ENCODE peak calls at places on chromosomes 3 and 15, in four cellular contexts. M is H1, C is GM12878, I is HepG2. T is an unnamed sample. For H3K4me1, the result is how much of the 10 kb centered on the place peaks cover.

GRCh38 chr3:45127130-45127822 is 18.9 kb downstream of the CDCP1 start:
- DNase-seq in I (no peak), M (no peak), C (no peak), T (no peak)

GRCh38 chr3:141556034-141556433 is 69.2 kb downstream of the RASA2 start:
- DNase-seq in I (no peak), M (no peak), C (no peak), T (no peak)

GRCh38 chr15:95826388-95826781 is 504.1 kb upstream of the NR2F2 start:
- DNase-seq in M (no peak), C (no peak), I (no peak), T (no peak)

GRCh38 chr15:41832875-41833274 is 5.0 kb downstream of the JMJD7 start:
- DNase-seq in M (no peak), I (no peak), C (no peak), T (no peak)

GRCh38 chr3:184259878-184260570 is 1.3 kb downstream of the CAMK2N2 start:
- DNase-seq in I (no peak), C (no peak), M (peak), T (no peak)

GRCh38 chr15:65550681-65551098 is 20.4 kb downstream of the HACD3 start:
- DNase-seq in C (no peak), M (no peak), I (no peak), T (no peak)

GRCh38 chr15:82850242-82850591 is 40.8 kb downstream of the WHAMM start:
- DNase-seq in C (no peak), M (no peak), I (no peak), T (no peak)

GRCh38 chr3:64351713-64352595 is 126.7 kb upstream of the PRICKLE2 start:
- DNase-seq in I (no peak), M (no peak), C (no peak), T (no peak)

GRCh38 chr3:181868576-181868975 is 156.9 kb downstream of the SOX2 start:
- DNase-seq in I (no peak), C (no peak), M (no peak), T (no peak)

GRCh38 chr3:40499952-40500351 is 5.9 kb upstream of the ZNF620 start:
- DNase-seq in I (no peak), M (no peak), C (no peak), T (no peak)

GRCh38 chr3:40511031-40511718 is 5.3 kb downstream of the ZNF620 start:
- DNase-seq in C (no peak), I (no peak), M (no peak), T (no peak)

GRCh38 chr3:40504636-40505430 is 1.0 kb upstream of the ZNF620 start:
- DNase-seq in C (no peak), M (no peak), I (peak), T (no peak)

DNA sequence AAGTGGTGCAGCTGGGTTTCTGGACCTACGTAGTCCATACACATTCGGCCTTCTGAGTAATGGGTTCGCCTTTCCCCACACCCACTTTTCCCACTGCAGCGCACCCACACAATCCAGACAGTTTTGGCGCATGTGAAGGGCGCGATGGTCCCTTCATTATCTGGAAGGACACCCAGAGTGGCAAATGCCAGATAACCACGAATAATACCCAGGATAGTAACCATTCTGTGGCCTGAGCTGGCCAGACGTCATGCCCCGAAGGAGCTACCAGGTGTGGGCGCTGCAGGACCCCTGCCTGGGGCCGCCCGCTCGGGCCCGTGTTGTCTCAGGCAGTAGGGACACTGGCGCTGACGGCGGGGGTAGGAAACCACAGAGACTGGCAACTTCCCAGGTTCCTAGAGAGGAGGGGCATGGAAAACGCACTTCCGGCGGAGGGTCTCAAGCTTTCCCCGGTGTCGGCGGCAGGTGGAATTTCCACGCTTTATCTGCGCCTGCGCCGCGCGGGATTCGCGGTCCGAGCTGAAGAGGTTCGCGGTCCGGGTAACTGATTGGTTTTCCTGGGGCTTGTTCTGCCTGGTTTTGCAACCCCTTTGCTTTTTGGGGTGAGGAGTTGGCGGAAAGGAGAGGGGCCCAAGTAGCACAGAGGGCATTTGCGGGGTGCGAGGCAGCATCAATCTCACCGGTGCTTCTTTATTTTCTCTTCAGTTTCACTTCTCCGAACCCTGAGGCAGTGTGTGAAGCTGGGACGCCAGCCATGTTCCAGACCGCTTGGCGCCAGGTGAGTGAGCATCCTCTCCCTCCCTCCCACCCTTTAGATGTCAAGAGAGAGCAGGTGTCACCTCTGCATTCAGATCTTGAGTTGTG is at the start of gene ZNF620:
- DNase-seq in I (peak), C (no peak), M (peak), T (peak)
- TF ChIP-seq SUZ12 in I (no peak), C (no peak), M (no peak), T (no peak)

GRCh38 chr3:23952646-23953045 is 7.6 kb downstream of the NR1D2 start:
- DNase-seq in M (no peak), I (no peak), C (peak), T (no peak)
- H3K4me1 ChIP-seq in M (under half), I (under half), C (under half), T (under half)

DNA sequence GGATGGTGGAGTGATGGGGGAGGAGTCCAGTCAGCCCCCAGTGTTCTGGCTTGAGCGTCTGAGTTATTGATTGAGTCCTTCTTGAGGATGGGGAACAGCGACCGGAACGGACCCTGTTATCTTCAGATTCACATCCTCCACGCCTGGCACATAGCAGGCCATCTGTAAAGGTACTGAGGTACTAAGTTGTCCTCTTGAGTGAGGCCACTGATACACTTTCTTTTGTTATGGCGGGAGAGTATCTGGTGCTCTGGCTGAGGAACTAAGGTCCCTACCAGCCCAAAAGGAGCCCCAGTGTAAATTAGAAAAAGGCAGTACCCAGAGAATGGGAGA is 16.7 kb upstream of the HRH1 start:
- DNase-seq in I (no peak), C (no peak), M (no peak), T (no peak)
- H3K9ac ChIP-seq in I (no peak), C (no peak), M (no peak), T (no peak)

DNA sequence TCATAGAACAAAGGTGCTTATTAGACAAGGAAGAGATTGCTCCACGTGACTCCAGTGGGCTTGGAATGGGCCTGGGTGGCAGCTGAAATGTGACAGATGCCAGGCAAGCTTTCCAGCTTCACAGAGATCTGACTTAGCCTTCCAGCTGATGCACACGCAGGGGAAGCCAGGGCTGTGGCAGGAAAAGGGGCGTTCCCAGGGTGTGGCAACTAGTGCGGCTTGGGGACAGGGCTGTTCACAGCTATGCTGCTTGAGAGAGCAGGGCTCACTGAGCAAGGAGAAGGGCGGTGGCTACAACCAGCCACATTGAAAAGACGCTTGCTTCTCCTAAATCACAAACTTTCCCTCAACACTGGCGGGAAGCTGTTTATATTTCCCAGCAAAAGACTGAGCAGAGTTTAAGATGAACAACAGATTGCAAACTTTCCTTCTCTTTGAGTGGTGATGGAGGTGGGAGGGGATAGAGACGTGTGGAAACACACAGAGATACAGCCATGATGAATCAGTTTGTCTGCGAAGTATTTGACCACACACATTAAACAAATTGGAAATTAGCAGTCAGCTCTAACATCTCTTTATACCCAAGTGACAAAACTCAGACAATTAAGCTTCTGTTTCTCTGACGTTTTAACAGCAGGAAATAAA is 127.5 kb downstream of the BDH1 start:
- DNase-seq in M (no peak), I (peak), C (no peak), T (no peak)
- TF ChIP-seq SUZ12 in M (no peak), I (no peak), C (no peak), T (no peak)

GRCh38 chr15:93059442-93059841 is 29.6 kb downstream of the RGMA start:
- DNase-seq in C (no peak), M (no peak), I (no peak), T (no peak)
- H3K4me1 ChIP-seq in C (under half), M (half or more), I (under half), T (under half)

GRCh38 chr3:52547143-52547542 is 10.7 kb downstream of the UQCC5 start:
- DNase-seq in C (no peak), M (no peak), I (no peak), T (no peak)

GRCh38 chr3:52544937-52545336 is 8.5 kb downstream of the UQCC5 start:
- DNase-seq in I (no peak), M (no peak), C (no peak), T (no peak)

GRCh38 chr3:52541050-52541449 is 4.6 kb downstream of the UQCC5 start:
- DNase-seq in M (no peak), C (no peak), I (no peak), T (no peak)

GRCh38 chr3:52551118-52551517 is 14.7 kb downstream of the UQCC5 start:
- DNase-seq in M (no peak), C (no peak), I (no peak), T (no peak)

DNA sequence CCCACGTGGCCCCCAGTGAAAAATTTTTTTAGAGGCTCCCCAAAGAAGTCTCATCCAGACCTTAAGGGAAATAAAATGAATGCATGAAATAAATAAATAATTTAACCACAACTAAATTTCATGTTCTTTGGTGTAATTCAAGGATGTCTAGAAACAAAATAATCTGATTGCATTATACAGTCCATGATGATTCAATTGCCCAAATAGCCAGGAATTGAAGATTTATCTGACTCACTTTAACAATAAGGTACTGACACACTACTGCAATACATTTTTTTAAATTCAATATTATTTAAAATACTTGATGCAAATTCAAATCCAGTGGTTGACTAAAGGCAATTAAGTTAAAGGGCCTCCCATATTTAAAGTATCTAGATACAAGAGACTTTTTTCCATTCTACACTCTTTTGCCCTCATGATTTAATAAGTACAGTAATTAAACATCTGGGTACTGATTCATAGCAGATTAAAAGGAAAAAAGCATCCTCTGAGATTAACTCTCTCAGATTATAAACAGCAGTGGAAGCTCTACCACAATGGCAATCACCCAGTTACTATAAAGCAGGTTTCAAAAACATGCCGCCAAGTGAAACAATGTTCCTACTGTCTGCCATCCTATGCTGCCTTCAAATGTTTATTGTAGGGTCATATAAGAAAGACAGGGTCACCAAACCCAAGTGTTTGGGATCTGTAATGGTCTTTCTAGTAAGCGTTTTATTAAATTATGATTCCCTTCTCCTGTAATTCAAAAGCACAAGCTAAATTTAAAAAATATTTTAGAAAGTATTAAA is 9.9 kb downstream of the UQCC5 start:
- DNase-seq in I (no peak), M (no peak), C (no peak), T (no peak)
- H3K9ac ChIP-seq in I (no peak), M (no peak), C (no peak), T (no peak)

T was measured in NT2/D1.